ENCODE peak calls at places on chromosome 1, in seven cellular contexts. R is psoas muscle, S is HL-60, F is tibial nerve, T is heart left ventricle, O is tibial artery, N is heart right ventricle. Q is an unnamed sample. For H3K27me3, the result is how much of the 10 kb centered on the place peaks cover.

GRCh38 chr1:167766538-167766937 is 44.8 kb downstream of the MPZL1 start:
- DNase-seq in R (no peak), S (no peak), F (no peak), T (no peak), O (no peak), N (no peak), Q (no peak)

GRCh38 chr1:230135726-230136125 is 68.7 kb downstream of the GALNT2 start:
- DNase-seq in R (no peak), S (no peak), F (no peak), T (no peak), O (no peak), N (no peak), Q (no peak)

GRCh38 chr1:18901952-18902522 is 318 bp downstream of the ALDH4A1 start:
- DNase-seq in R (peak), S (peak), F (no peak), T (no peak), O (no peak), N (no peak), Q (no peak)

GRCh38 chr1:48048980-48049379 is 51.8 kb upstream of the TRABD2B start:
- DNase-seq in R (no peak), S (no peak), F (no peak), T (peak), O (no peak), N (no peak), Q (no peak)

GRCh38 chr1:54463259-54464030 is 57.3 kb upstream of the SSBP3 start:
- DNase-seq in R (no peak), S (no peak), F (no peak), T (no peak), O (no peak), N (no peak), Q (no peak)

GRCh38 chr1:160905617-160905989 is 20.6 kb upstream of the ITLN1 start:
- DNase-seq in R (no peak), S (no peak), F (no peak), T (no peak), O (no peak), N (no peak), Q (no peak)

GRCh38 chr1:62687421-62687902 is 724 bp downstream of the DOCK7 start:
- DNase-seq in R (no peak), S (peak), F (peak), T (peak), O (no peak), N (peak), Q (no peak)

GRCh38 chr1:150364231-150365003 is 470 bp downstream of the RPRD2 start:
- DNase-seq in R (peak), S (peak), F (peak), T (peak), O (peak), N (peak), Q (peak)

GRCh38 chr1:93844262-93845045 is 34.6 kb downstream of the DNTTIP2 start:
- DNase-seq in R (no peak), S (peak), F (peak), T (peak), O (no peak), N (peak), Q (no peak)

GRCh38 chr1:2413495-2414296 is 1.3 kb upstream of the PEX10 start:
- DNase-seq in R (no peak), S (peak), F (no peak), T (no peak), O (no peak), N (no peak), Q (no peak)

GRCh38 chr1:116682641-116683221 is 15.2 kb upstream of the IGSF3 start:
- DNase-seq in R (no peak), S (no peak), F (no peak), T (no peak), O (no peak), N (no peak), Q (no peak)

GRCh38 chr1:95793893-95794292 is 559.9 kb downstream of the RWDD3 start:
- DNase-seq in R (no peak), S (peak), F (no peak), T (no peak), O (no peak), N (no peak), Q (no peak)

GRCh38 chr1:29967261-29967660 is 730.9 kb downstream of the PTPRU start:
- DNase-seq in R (no peak), S (no peak), F (no peak), T (no peak), O (no peak), N (no peak), Q (no peak)

GRCh38 chr1:78214334-78214733 is 168.6 kb downstream of the GIPC2 start:
- DNase-seq in R (no peak), S (no peak), F (no peak), T (no peak), O (no peak), N (no peak), Q (no peak)

GRCh38 chr1:159916240-159917051 is 8.9 kb downstream of the TAGLN2 start:
- DNase-seq in R (no peak), S (no peak), F (no peak), T (no peak), O (no peak), N (no peak), Q (no peak)

GRCh38 chr1:219555031-219555667 is 57.8 kb downstream of the ZC3H11B start:
- DNase-seq in R (no peak), S (no peak), F (no peak), T (no peak), O (no peak), N (no peak), Q (no peak)

GRCh38 chr1:55927934-55928333 is 651.4 kb downstream of the PLPP3 start:
- DNase-seq in R (no peak), S (no peak), F (no peak), T (no peak), O (no peak), N (no peak), Q (no peak)

GRCh38 chr1:10900691-10901090 is 104.2 kb upstream of the CASZ1 start:
- DNase-seq in R (no peak), S (no peak), F (no peak), T (no peak), O (no peak), N (no peak), Q (no peak)
- H3K27ac ChIP-seq in R (no peak), S (no peak), F (peak), T (no peak), O (no peak), N (no peak), Q (no peak)

DNA sequence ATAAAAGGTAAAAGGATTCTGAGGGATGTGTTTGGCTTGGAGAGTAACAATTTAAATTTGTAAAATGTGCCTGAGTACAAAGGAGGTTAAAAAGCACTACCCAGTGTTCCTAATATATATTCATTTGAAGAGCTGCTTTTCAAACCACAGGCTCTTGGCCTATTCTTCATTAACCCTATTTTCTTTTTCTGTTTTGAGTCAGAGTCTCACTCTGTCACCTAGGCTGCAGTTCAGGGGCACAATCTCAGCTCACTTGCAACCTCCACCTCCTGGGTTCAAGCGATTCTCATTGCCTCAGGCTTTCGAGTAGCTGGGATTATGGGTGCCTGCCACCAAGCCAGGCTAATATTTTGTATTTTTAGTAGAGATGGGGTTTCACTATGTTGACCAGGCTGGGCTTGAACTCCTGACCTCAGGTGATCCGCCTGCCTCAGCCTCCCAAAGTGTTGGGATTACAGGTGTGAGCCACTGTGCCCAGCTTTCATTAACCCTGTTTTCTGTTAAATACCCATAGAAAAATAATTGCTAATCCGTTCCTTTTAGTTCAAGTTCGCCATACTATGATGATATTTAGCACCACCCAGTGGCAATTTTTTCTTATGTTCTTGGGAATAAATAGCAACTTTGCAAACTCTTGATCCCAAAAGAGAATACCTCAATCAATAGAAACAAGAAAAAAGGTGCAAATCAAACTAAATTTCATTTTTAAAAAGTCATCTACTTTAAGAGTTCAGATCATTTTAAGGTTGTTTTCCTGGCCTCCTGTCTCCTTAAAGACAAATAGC is 30.5 kb downstream of the ZBTB8OS start:
- DNase-seq in R (no peak), S (no peak), F (peak), T (no peak), O (no peak), N (no peak), Q (no peak)
- TF ChIP-seq CTCF in R (no peak), S (no peak), F (no peak), T (peak), O (no peak), N (no peak), Q (no peak)

GRCh38 chr1:228072658-228073043 is 9.9 kb upstream of the ARF1 start:
- DNase-seq in R (no peak), S (no peak), F (no peak), T (no peak), O (no peak), N (no peak), Q (no peak)
- H3K27me3 ChIP-seq in R (under half), S (under half), F (under half), T (under half), O (under half), N (under half), Q (under half)

DNA sequence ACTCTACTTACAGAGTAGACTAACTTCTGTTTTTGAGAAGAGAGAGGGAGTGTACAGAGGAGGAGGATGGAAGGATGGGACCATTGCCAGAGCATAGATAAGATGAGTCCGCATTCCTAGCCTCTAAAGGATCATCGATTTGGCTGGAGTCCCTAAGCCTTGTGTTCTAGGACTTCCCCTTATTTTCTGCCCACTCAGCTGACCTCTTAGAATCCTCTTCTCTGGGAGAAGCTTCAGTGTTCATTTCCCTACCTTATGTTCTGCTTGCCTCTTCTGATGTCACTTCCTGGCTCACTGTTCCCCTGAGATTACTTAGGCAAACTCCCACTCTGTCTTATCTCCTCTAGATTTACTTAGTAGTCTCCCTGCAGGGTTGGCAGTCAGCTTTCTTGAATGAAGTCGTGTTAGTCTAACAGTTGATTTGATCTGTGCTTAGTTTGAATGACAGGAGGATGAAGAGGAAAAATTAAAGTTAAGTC is 156.7 kb downstream of the SYT2 start:
- DNase-seq in R (no peak), S (peak), F (peak), T (peak), O (no peak), N (peak), Q (no peak)
- H3K27ac ChIP-seq in R (peak), S (no peak), F (peak), T (peak), O (peak), N (peak), Q (no peak)

GRCh38 chr1:216310776-216311175 is 112.5 kb downstream of the USH2A start:
- DNase-seq in R (no peak), S (no peak), F (no peak), T (no peak), O (no peak), N (peak), Q (no peak)
- TF ChIP-seq CTCF in R (peak), S (no peak), F (no peak), T (peak), O (no peak), N (peak), Q (no peak)

GRCh38 chr1:207427832-207428231 is 26.3 kb upstream of the CR2 start:
- DNase-seq in R (no peak), S (no peak), F (no peak), T (no peak), O (no peak), N (no peak), Q (no peak)
- H3K27me3 ChIP-seq in R (under half), S (under half), F (under half), T (under half), O (under half), N (under half), Q (under half)

GRCh38 chr1:1074631-1075147 is 583 bp upstream of the RNF223 start:
- DNase-seq in R (no peak), S (no peak), F (no peak), T (no peak), O (no peak), N (no peak), Q (no peak)

GRCh38 chr1:1072299-1072848 is 1.7 kb downstream of the RNF223 start:
- DNase-seq in R (no peak), S (no peak), F (no peak), T (no peak), O (no peak), N (no peak), Q (no peak)

GRCh38 chr1:1075148-1075935 is 1.2 kb upstream of the RNF223 start:
- DNase-seq in R (peak), S (no peak), F (no peak), T (no peak), O (no peak), N (no peak), Q (no peak)

GRCh38 chr1:1072849-1073742 is 1.0 kb downstream of the RNF223 start:
- DNase-seq in R (no peak), S (no peak), F (no peak), T (no peak), O (no peak), N (no peak), Q (no peak)

DNA sequence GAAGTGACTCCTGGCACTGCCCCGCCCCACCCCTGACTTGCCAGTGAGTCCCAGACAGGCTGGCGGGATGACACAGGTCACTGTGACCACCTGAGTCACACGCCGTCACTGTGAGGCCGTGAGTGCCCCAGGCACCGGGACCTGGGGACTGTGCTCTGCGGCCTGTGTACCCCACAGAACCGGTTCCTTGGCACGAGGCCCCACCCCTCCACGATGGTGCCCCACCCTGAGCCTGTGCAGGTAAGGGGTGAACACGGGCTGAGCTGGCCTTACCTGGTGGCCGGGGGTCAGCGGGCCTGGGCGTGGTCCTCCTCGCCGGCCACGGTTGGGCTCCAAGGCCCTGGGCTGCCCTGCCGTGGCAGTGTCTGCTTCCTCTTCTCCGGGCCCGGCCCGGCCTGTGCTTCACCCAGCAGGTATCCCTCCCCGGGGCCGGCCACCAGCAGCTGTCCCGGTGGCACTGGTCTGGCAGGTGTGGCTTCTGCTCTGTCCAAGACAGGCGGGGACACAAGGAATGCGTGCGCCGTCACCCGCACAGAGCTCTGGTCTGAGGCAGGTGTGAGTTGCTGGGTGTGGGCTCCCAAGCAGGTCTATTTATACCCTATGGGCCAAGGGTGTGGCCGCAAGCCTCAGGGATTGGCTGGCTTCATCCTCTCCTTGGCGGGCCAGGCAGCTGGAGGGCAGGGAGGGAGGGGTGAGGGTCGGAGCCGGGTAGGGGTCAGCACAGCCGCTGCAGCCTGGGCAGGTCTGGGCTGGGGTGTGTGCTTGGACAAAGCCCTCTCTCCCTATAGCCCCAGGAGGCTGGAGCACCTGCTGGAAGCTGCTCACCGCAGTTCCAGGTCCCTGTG is at the start of gene RNF223:
- DNase-seq in R (peak), S (no peak), F (no peak), T (no peak), O (no peak), N (no peak), Q (no peak)
- H3K27ac ChIP-seq in R (no peak), S (no peak), F (no peak), T (no peak), O (no peak), N (no peak), Q (no peak)

DNA sequence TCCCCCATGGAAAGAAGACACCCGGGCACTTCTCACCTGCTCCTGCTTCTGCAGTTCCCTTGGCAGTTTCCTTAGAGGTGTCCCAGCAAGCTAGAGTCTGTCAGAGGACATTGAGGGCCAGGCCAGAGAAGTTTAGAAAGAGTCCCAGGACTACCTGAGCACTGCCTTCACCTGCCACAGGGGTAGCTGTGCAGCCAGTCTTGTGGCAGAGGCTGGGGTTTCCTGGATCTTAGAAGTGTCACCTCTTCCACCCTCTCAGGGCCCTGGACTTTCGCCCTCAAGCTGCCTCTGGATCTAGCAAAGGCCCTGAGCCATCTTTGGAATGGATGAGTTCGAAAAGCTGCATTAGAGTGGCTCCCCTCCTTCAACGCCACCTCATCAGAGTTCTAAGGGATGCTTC is 34.9 kb upstream of the BTG2 start:
- DNase-seq in R (no peak), S (no peak), F (no peak), T (no peak), O (peak), N (no peak), Q (no peak)
- TF ChIP-seq CTCF in R (no peak), S (no peak), F (no peak), T (no peak), O (no peak), N (no peak), Q (no peak)

GRCh38 chr1:50422946-50423669 is at the start of gene DMRTA2:
- DNase-seq in R (no peak), S (no peak), F (no peak), T (no peak), O (no peak), N (no peak), Q (no peak)
- H3K27me3 ChIP-seq in R (under half), S (half or more), F (under half), T (half or more), O (half or more), N (half or more), Q (half or more)

Q was measured in CD4-positive, alpha-beta T cell.